ENCODE peak calls at places on chromosomes 6 and 20, in six cellular contexts. One of them, this sample, is unnamed.

GRCh38 chr6:62528894-62529526 is 243.0 kb upstream of the KHDRBS2 start:
- DNase-seq in HCT116: no peak
- DNase-seq in right lobe of liver: no peak
- DNase-seq in uterus: no peak
- DNase-seq in esophagus squamous epithelium: no peak
- DNase-seq in ovary: no peak
- DNase-seq in this sample: no peak

GRCh38 chr6:6751615-6752014 is 163.1 kb downstream of the LY86 start:
- DNase-seq in HCT116: peak
- DNase-seq in right lobe of liver: no peak
- DNase-seq in uterus: peak
- DNase-seq in esophagus squamous epithelium: no peak
- DNase-seq in ovary: no peak
- DNase-seq in this sample: no peak

GRCh38 chr20:51529027-51529749 is 13.3 kb downstream of the NFATC2 start:
- DNase-seq in HCT116: no peak
- DNase-seq in right lobe of liver: no peak
- DNase-seq in uterus: no peak
- DNase-seq in esophagus squamous epithelium: no peak
- DNase-seq in ovary: no peak
- DNase-seq in this sample: no peak

GRCh38 chr6:116528163-116528562 is 16.7 kb downstream of the CALHM5 start:
- DNase-seq in HCT116: no peak
- DNase-seq in right lobe of liver: no peak
- DNase-seq in uterus: no peak
- DNase-seq in esophagus squamous epithelium: no peak
- DNase-seq in ovary: no peak
- DNase-seq in this sample: no peak

GRCh38 chr6:135158397-135158796 is 22.7 kb upstream of the MYB start:
- DNase-seq in HCT116: no peak
- DNase-seq in right lobe of liver: no peak
- DNase-seq in uterus: no peak
- DNase-seq in esophagus squamous epithelium: no peak
- DNase-seq in ovary: no peak
- DNase-seq in this sample: no peak

GRCh38 chr6:156655267-156655918 is 121.8 kb upstream of the ARID1B start:
- DNase-seq in HCT116: no peak
- DNase-seq in right lobe of liver: no peak
- DNase-seq in uterus: no peak
- DNase-seq in esophagus squamous epithelium: no peak
- DNase-seq in ovary: no peak
- DNase-seq in this sample: no peak

GRCh38 chr20:63064745-63065711 is 58.3 kb upstream of the BHLHE23 start:
- DNase-seq in HCT116: no peak
- DNase-seq in right lobe of liver: peak
- DNase-seq in uterus: no peak
- DNase-seq in esophagus squamous epithelium: no peak
- DNase-seq in ovary: peak
- DNase-seq in this sample: peak

GRCh38 chr6:87139236-87139635 is 16.1 kb upstream of the ZNF292 start:
- DNase-seq in HCT116: peak
- DNase-seq in right lobe of liver: no peak
- DNase-seq in uterus: no peak
- DNase-seq in esophagus squamous epithelium: no peak
- DNase-seq in ovary: no peak
- DNase-seq in this sample: no peak

GRCh38 chr6:140923048-140923447 is 1209.7 kb upstream of the GJE1 start:
- DNase-seq in HCT116: no peak
- DNase-seq in right lobe of liver: no peak
- DNase-seq in uterus: no peak
- DNase-seq in esophagus squamous epithelium: no peak
- DNase-seq in ovary: no peak
- DNase-seq in this sample: no peak

GRCh38 chr6:160015778-160016684 is 47.1 kb downstream of the IGF2R start:
- DNase-seq in HCT116: no peak
- DNase-seq in right lobe of liver: no peak
- DNase-seq in uterus: no peak
- DNase-seq in esophagus squamous epithelium: no peak
- DNase-seq in ovary: no peak
- DNase-seq in this sample: no peak

GRCh38 chr20:62411479-62412193 is 4.6 kb upstream of the CABLES2 start:
- DNase-seq in HCT116: no peak
- DNase-seq in right lobe of liver: no peak
- DNase-seq in uterus: no peak
- DNase-seq in esophagus squamous epithelium: no peak
- DNase-seq in ovary: no peak
- DNase-seq in this sample: no peak

GRCh38 chr6:118877806-118878205 is 16.1 kb upstream of the ASF1A start:
- DNase-seq in HCT116: no peak
- DNase-seq in right lobe of liver: no peak
- DNase-seq in uterus: no peak
- DNase-seq in esophagus squamous epithelium: no peak
- DNase-seq in ovary: no peak
- DNase-seq in this sample: no peak

DNA sequence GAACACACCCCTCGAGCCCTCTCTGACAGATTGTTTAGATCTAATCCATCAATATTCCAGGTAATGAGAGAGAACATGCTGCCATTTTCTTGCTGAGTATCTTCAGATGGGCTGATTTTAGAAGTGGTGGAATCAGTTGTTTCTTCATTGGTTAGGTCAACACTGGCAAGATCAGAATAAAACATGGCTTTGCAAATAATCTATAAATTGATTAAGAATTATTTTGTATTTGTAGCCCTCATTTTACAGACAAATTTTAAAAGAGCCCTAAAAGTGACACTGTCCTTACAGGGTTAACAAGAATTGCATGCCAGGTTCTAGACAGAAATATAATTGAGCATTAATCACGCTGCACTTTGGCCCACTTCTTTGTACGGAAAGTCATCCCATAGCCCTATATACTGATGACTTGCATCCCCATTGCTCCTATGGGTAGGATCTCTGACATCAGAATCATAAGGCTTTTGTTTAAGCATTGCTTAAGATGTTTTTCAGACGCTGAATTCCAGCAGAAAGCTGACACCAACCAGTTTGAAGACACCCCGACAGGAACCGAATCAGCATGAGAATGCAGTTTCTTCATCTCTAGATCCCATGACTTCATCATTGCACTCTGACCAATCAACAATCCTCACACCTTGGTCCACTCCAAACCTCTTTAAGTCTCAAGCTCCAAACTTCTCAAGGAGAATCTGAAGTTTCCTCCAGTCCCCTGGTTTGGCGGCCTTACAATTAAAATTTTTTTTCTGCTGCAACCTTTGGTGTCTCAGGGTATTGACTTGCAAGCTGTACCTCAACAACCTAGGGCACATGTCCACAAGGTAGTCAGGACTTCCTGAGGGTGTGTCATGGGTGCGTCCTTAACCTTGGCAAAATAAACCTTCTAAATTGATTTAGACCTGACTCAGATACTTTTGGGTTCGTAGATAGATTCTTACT is 7.9 kb downstream of the TDP2 start:
- DNase-seq in HCT116: no peak
- DNase-seq in right lobe of liver: no peak
- DNase-seq in uterus: no peak
- DNase-seq in esophagus squamous epithelium: no peak
- DNase-seq in ovary: no peak
- DNase-seq in this sample: no peak
- TF ChIP-seq POLR2A in HCT116: no peak
- TF ChIP-seq POLR2A in right lobe of liver: no peak
- TF ChIP-seq POLR2A in uterus: no peak
- TF ChIP-seq POLR2A in esophagus squamous epithelium: no peak
- TF ChIP-seq POLR2A in ovary: no peak
- TF ChIP-seq POLR2A in this sample: no peak

DNA sequence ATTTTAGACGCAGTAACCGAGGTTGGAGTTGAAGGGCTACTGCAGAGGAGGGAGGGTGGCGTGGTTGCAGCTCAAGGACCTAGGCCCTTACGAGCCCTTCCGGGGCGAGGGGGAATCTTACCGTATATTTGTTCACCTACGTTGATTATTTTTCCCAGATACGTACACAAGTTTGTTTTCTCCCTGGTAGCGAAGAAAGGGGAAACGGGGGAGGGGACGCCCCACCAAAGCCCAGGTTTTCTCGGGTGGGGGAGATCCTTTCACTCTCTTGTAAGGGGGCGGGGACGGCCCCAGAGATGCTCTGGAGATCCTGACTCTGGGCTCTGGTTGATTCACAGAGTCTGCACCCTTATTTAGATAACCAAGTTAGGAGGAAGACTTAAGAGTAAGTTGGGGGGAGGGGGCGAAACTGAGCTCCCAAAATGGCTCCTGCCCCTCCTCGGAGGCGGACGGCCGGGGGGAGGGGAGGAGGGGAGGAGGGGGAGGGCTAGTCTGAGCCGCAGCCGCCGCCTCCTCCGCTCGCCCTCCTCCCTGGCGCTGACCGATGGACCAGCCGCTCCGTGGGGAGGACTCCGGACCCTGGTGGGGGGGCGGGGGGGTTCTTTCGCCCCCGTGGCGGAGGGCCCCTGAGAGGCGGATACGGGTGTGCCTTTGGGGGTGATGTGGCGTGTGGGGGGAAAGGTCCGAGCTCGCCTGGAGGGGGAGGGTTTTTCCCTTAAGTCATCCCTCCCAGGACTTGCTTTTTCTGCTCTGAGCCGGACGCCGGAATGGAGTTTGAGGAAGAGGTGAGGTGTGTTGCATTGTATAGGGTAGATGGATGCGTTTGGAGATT is 2.2 kb downstream of the BRD2 start:
- DNase-seq in HCT116: peak
- DNase-seq in right lobe of liver: peak
- DNase-seq in uterus: peak
- DNase-seq in esophagus squamous epithelium: no peak
- DNase-seq in ovary: peak
- DNase-seq in this sample: peak
- TF ChIP-seq POLR2A in HCT116: peak
- TF ChIP-seq POLR2A in right lobe of liver: no peak
- TF ChIP-seq POLR2A in uterus: no peak
- TF ChIP-seq POLR2A in esophagus squamous epithelium: no peak
- TF ChIP-seq POLR2A in ovary: no peak
- TF ChIP-seq POLR2A in this sample: no peak

DNA sequence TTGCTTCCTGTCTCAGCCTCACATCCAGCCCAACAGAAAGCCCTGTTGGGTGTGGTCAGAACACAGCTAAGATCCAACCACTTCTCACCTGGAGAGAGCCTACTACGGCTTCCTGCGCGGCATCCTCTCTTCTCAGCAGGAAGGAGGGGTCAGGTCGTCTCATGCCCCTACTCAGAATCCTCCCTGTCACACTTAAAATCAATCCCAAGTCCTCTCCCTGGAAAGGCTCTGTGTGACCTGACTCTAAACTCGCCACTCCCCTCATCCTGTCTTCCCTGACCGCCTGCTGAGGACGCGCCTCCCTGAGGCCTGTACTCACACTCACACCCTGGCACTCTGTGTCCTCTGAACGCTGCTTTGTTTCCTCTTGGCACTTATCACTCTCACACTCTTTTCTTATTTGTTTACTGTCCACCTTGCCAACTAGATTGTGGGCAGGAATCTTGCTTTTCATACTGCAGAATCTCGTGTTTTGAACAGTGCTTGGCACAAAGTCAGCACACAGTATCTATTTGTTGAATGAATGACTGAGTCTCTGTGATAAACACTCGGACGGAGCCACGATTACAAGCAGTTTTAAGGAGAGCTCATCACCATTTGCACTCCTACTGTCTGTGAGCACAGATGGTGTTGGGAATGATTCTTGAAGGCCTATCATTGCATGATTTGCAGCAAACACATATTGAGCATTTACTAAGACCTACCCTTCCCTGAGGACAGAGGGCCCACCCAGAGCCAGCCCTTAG is 18.7 kb downstream of the RAB5IF start:
- DNase-seq in HCT116: no peak
- DNase-seq in right lobe of liver: no peak
- DNase-seq in uterus: no peak
- DNase-seq in esophagus squamous epithelium: no peak
- DNase-seq in ovary: no peak
- DNase-seq in this sample: no peak
- TF ChIP-seq POLR2A in HCT116: no peak
- TF ChIP-seq POLR2A in right lobe of liver: no peak
- TF ChIP-seq POLR2A in uterus: no peak
- TF ChIP-seq POLR2A in esophagus squamous epithelium: no peak
- TF ChIP-seq POLR2A in ovary: no peak
- TF ChIP-seq POLR2A in this sample: no peak

GRCh38 chr6:54307412-54308036 is 717 bp upstream of the TINAG start:
- DNase-seq in HCT116: no peak
- DNase-seq in right lobe of liver: no peak
- DNase-seq in uterus: no peak
- DNase-seq in esophagus squamous epithelium: no peak
- DNase-seq in ovary: no peak
- DNase-seq in this sample: no peak
- TF ChIP-seq POLR2A in HCT116: no peak
- TF ChIP-seq POLR2A in right lobe of liver: no peak
- TF ChIP-seq POLR2A in uterus: no peak
- TF ChIP-seq POLR2A in esophagus squamous epithelium: no peak
- TF ChIP-seq POLR2A in ovary: no peak
- TF ChIP-seq POLR2A in this sample: no peak